ENCODE peak calls at places on chromosome X, in eight cellular contexts. P is body of pancreas, V is transverse colon, Z is suprapubic skin, H is A549, M is SK-N-SH, K is pancreas, F is heart right ventricle. E is an unnamed sample.

GRCh38 chrX:97563531-97564133 is 679.9 kb downstream of the RPA4 start:
- DNase-seq in M (no peak), H (no peak), K (no peak), Z (no peak), V (peak), P (peak), F (peak), E (no peak)

GRCh38 chrX:151713859-151714258 is 2.0 kb upstream of the FATE1 start:
- DNase-seq in P (peak), H (peak), F (peak), Z (peak), M (peak), K (no peak), V (no peak), E (no peak)

GRCh38 chrX:78571849-78572248 is 87.3 kb downstream of the RTL3 start:
- DNase-seq in F (no peak), P (no peak), K (no peak), M (no peak), H (no peak), Z (no peak), V (peak), E (no peak)

GRCh38 chrX:71400710-71401109 is 34.6 kb downstream of the TAF1 start:
- DNase-seq in K (no peak), H (no peak), Z (no peak), P (no peak), M (no peak), V (no peak), F (no peak), E (no peak)

GRCh38 chrX:45479835-45480422 is 279.3 kb upstream of the DIPK2B start:
- DNase-seq in V (no peak), K (no peak), P (no peak), H (peak), F (no peak), Z (no peak), M (no peak), E (no peak)

GRCh38 chrX:9829308-9830267 is 43.4 kb downstream of the SHROOM2 start:
- DNase-seq in M (no peak), P (no peak), V (no peak), F (no peak), H (peak), K (no peak), Z (no peak), E (no peak)

GRCh38 chrX:153640045-153640686 is 6.8 kb upstream of the DUSP9 start:
- DNase-seq in H (no peak), K (no peak), V (no peak), F (no peak), M (peak), P (no peak), Z (peak), E (no peak)

GRCh38 chrX:41518127-41518840 is 71.1 kb downstream of the NYX start:
- DNase-seq in H (no peak), F (no peak), K (no peak), Z (no peak), M (no peak), P (no peak), V (no peak), E (no peak)

GRCh38 chrX:120768681-120769080 is 107.0 kb downstream of the CT47B1 start:
- DNase-seq in V (no peak), H (no peak), F (no peak), M (no peak), Z (no peak), K (no peak), P (no peak), E (no peak)

GRCh38 chrX:108584617-108585211 is 145.1 kb downstream of the COL4A5 start:
- DNase-seq in Z (no peak), M (peak), V (no peak), P (peak), F (no peak), K (no peak), H (peak), E (no peak)

GRCh38 chrX:139759637-139760036 is 51.7 kb upstream of the MCF2 start:
- DNase-seq in H (peak), Z (no peak), V (no peak), P (no peak), M (no peak), F (no peak), K (no peak), E (no peak)

GRCh38 chrX:103431316-103431715 is 55.0 kb downstream of the BEX3 start:
- DNase-seq in H (peak), M (no peak), P (no peak), K (no peak), Z (no peak), F (no peak), V (no peak), E (no peak)

GRCh38 chrX:30521440-30522182 is 56.0 kb downstream of the TASL start:
- DNase-seq in H (no peak), V (no peak), P (no peak), F (no peak), Z (no peak), K (no peak), M (no peak), E (no peak)

GRCh38 chrX:20681691-20682090 is 415.0 kb upstream of the RPS6KA3 start:
- DNase-seq in V (no peak), F (no peak), H (no peak), Z (no peak), M (no peak), K (no peak), P (no peak), E (no peak)

GRCh38 chrX:95040104-95040503 is 1366.1 kb downstream of the FAM133A start:
- DNase-seq in Z (no peak), V (no peak), F (no peak), P (no peak), K (no peak), H (no peak), M (no peak), E (no peak)

GRCh38 chrX:39756086-39756883 is 341.5 kb downstream of the BCOR start:
- DNase-seq in M (no peak), F (no peak), K (peak), V (no peak), Z (no peak), P (peak), H (peak), E (no peak)
- H3K27ac ChIP-seq in M (peak), F (peak), K (no peak), V (peak), Z (no peak), P (peak), H (peak), E (peak)

DNA sequence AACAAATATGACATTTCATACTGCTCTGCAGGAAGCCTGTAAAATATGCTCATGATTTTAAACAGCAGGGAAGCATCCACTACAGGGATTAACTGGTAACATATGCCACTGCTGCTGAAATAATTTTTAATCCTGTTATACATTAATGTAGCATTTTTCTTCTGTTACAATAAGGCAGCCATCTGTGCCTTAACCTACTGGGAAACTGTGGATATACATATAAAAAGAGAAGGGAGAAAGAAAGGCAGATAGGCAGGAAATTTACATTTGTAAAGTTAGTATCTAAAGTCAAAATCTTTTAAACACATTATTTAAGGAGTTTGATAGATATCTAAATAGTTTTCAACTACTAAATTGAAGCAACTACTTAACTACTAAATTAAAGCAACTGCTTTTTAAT is 514.6 kb upstream of the KLHL4 start:
- DNase-seq in K (no peak), V (no peak), F (no peak), M (no peak), P (no peak), Z (no peak), H (no peak), E (no peak)
- H3K27ac ChIP-seq in K (no peak), V (no peak), F (no peak), M (no peak), P (no peak), Z (no peak), H (no peak), E (no peak)

DNA sequence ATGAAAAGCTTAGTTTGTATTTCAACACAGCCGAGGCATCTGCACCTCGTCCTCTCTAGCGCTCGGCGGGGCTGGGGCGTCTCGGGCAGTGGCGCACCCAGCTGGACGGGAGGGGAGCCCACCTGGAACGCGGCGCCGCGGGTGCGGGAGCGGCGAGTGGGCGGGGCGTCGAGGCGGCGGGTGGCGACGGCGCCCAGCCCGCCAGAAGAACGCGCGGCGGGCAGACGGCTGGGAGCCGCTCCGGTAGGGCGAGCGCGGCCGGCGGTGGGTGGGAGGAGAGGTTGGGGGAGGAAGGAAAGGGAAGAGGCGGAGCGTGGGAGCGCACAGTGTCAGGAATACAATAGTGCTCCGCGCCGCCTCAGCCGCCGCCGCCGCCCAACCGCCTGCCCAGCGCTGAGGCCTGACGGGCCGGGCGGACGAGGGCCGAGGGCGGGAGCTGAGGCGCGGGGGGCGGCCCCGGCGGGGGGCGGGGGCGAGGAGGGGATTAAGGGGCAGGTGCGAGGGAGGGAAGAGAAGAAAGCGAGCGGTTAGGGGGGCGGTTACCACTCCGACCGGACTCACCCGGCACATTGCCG is at the start of gene JADE3:
- DNase-seq in K (peak), P (peak), V (peak), Z (peak), H (peak), F (peak), M (peak), E (peak)
- H3K27ac ChIP-seq in K (peak), P (peak), V (peak), Z (peak), H (peak), F (peak), M (peak), E (peak)

GRCh38 chrX:52923781-52924241 is 26.7 kb downstream of the FAM156B start:
- DNase-seq in V (peak), K (peak), H (peak), F (peak), Z (no peak), P (peak), M (no peak), E (no peak)
- H3K27ac ChIP-seq in V (no peak), K (no peak), H (no peak), F (peak), Z (no peak), P (no peak), M (no peak), E (peak)

E was measured in esophagus muscularis mucosa.